ENCODE peak calls at places on chromosomes 12 and 14, in six cellular contexts. M is Panc1; J is colonic mucosa; I is brain microvascular endothelial cell; V is OCI-LY7; F is CD4-positive, CD25-positive, alpha-beta regulatory T cell. A is an unnamed sample.

GRCh38 chr14:102192840-102193502 is 53.3 kb downstream of the WDR20 start:
- DNase-seq in V (no peak), M (no peak), F (no peak), I (no peak), J (no peak), A (no peak)

GRCh38 chr12:77888611-77889010 is 57.9 kb downstream of the NAV3 start:
- DNase-seq in V (no peak), I (peak; percentile 80), F (no peak), J (no peak), M (no peak), A (peak; percentile 60)

GRCh38 chr12:130661501-130662255 is 54.4 kb downstream of the RIMBP2 start:
- DNase-seq in I (no peak), J (no peak), M (no peak), V (no peak), F (no peak), A (no peak)

GRCh38 chr14:101035466-101036225 is 132.1 kb upstream of the RTL1 start:
- DNase-seq in J (no peak), F (no peak), M (no peak), V (no peak), I (no peak), A (no peak)

GRCh38 chr14:71163050-71163841 is 256.0 kb downstream of the PCNX1 start:
- DNase-seq in I (no peak), F (no peak), J (no peak), M (no peak), V (no peak), A (no peak)

GRCh38 chr12:48486679-48487078 is 4.4 kb downstream of the C12orf54 start:
- DNase-seq in M (no peak), F (no peak), V (no peak), I (no peak), J (no peak), A (no peak)

GRCh38 chr12:75692883-75693282 is 181.5 kb upstream of the KRR1 start:
- DNase-seq in F (no peak), V (no peak), M (no peak), J (no peak), I (no peak), A (no peak)

GRCh38 chr12:131537267-131537920 is 173.5 kb upstream of the SFSWAP start:
- DNase-seq in J (no peak), V (no peak), F (no peak), M (no peak), I (no peak), A (no peak)

GRCh38 chr12:2641761-2642160 is 153.0 kb upstream of the FKBP4 start:
- DNase-seq in I (no peak), J (no peak), M (no peak), F (no peak), V (no peak), A (no peak)

GRCh38 chr12:66538970-66539369 is 139.9 kb downstream of the GRIP1 start:
- DNase-seq in J (no peak), V (no peak), M (no peak), F (no peak), I (no peak), A (no peak)

GRCh38 chr12:120093592-120094355 is 22.8 kb downstream of the RAB35 start:
- DNase-seq in M (no peak), I (no peak), V (no peak), J (no peak), F (no peak), A (no peak)

GRCh38 chr12:76879710-76880025 is 849 bp upstream of the CSRP2 start:
- DNase-seq in M (no peak), F (no peak), I (peak; percentile 45), J (no peak), V (no peak), A (no peak)

GRCh38 chr12:32115404-32116104 is 8.9 kb downstream of the BICD1 start:
- DNase-seq in M (peak; percentile 100), V (peak; percentile 35), F (no peak), I (peak; percentile 99), J (peak; percentile 57), A (peak; percentile 96)

GRCh38 chr12:123858176-123858575 is 96.1 kb downstream of the DNAH10 start:
- DNase-seq in V (no peak), M (no peak), J (no peak), I (no peak), F (no peak), A (no peak)

GRCh38 chr12:122730215-122731014 is at the start of gene HCAR1:
- DNase-seq in F (peak; percentile 77), J (no peak), V (no peak), M (no peak), I (peak; percentile 36), A (no peak)

GRCh38 chr12:2624543-2625266 is 170.1 kb upstream of the FKBP4 start:
- DNase-seq in M (no peak), F (no peak), J (no peak), V (peak; percentile 29), I (no peak), A (no peak)

GRCh38 chr12:52004042-52004648 is 2.6 kb upstream of the TAMALIN start:
- DNase-seq in M (no peak), I (peak; percentile 39), J (peak; percentile 74), F (no peak), V (no peak), A (no peak)

GRCh38 chr12:62530596-62530995 is 64.0 kb downstream of the MON2 start:
- DNase-seq in F (no peak), J (no peak), M (no peak), I (peak; percentile 45), V (no peak), A (no peak)

GRCh38 chr12:132305991-132306884 is 23.2 kb downstream of the GALNT9 start:
- DNase-seq in M (no peak), V (no peak), F (no peak), I (no peak), J (no peak), A (no peak)

GRCh38 chr12:78473561-78473960 is 391.0 kb upstream of the SYT1 start:
- DNase-seq in F (no peak), M (no peak), V (no peak), J (no peak), I (no peak), A (no peak)

GRCh38 chr12:57143454-57143853 is 4.0 kb downstream of the LRP1-AS start:
- DNase-seq in I (no peak), V (no peak), F (no peak), J (no peak), M (no peak), A (no peak)

GRCh38 chr14:33505295-33505962 is 445.4 kb downstream of the EGLN3 start:
- DNase-seq in J (no peak), M (no peak), F (no peak), I (no peak), V (no peak), A (no peak)

GRCh38 chr14:74980398-74980745 is 22.3 kb upstream of the EIF2B2 start:
- DNase-seq in M (no peak), F (no peak), J (no peak), V (no peak), I (no peak), A (no peak)

GRCh38 chr12:115072712-115073111 is 388.7 kb upstream of the TBX3 start:
- DNase-seq in M (no peak), F (no peak), I (no peak), V (no peak), J (peak; percentile 27), A (no peak)

GRCh38 chr14:36604757-36605505 is 22.5 kb upstream of the NKX2-8 start:
- DNase-seq in M (peak; percentile 55), V (peak; percentile 66), J (peak; percentile 60), I (peak; percentile 63), F (peak; percentile 62), A (peak; percentile 12)
- H3K4me3 ChIP-seq in M (no peak overlapping the region), V (no peak overlapping the region), J (no peak overlapping the region), I (no peak overlapping the region), F (no peak overlapping the region), A (no peak overlapping the region)

DNA sequence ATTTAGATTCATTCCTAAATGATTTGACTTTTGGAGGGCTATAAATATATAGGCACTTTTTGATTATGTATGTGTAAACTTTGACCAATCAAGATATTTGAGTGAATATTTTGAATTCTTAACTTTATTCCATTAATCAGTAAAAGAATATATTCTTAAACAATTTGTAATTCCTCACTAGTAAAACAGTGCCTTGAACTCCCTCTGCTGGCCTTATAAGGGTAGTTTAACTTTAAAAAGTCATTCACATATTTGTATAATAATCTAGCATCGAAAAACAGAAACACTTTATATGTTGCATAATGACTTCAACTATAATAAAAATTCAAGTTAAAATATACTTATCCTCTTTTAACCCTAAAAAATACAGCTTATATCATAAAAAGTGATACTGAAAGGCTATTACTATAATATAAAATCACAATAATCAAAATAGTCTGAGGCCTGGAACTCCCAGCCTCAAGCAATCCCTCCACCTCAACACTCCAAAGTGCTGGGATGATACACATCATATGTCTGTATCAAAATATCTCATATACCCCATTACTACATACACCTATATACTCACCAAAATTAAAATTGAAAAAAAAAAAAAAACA is 31.2 kb downstream of the CCDC59 start:
- DNase-seq in J (no peak), I (no peak), M (no peak), F (peak; percentile 24), V (peak; percentile 18), A (no peak)
- H3K4me3 ChIP-seq in J (no peak overlapping the region), I (no peak overlapping the region), M (no peak overlapping the region), F (no peak overlapping the region), V (no peak overlapping the region), A (no peak overlapping the region)

GRCh38 chr12:6953417-6954315 is 2.5 kb downstream of the PTPN6 start:
- DNase-seq in I (no peak), F (peak; percentile 66), M (no peak), V (peak; percentile 85), J (peak; percentile 72), A (no peak)

GRCh38 chr12:6952860-6953416 is 1.8 kb downstream of the PTPN6 start:
- DNase-seq in V (no peak), J (no peak), I (no peak), M (no peak), F (no peak), A (no peak)

GRCh38 chr12:6951551-6952120 is 480 bp downstream of the PTPN6 start:
- DNase-seq in M (no peak), I (no peak), F (no peak), J (no peak), V (no peak), A (no peak)

GRCh38 chr12:6950944-6951540 is at the start of gene PTPN6:
- DNase-seq in M (no peak), F (peak; percentile 85), I (no peak), J (no peak), V (peak; percentile 83), A (no peak)

GRCh38 chr12:6952121-6952859 is 1.1 kb downstream of the PTPN6 start:
- DNase-seq in F (no peak), I (no peak), M (no peak), J (no peak), V (no peak), A (no peak)
- H3K4me3 ChIP-seq in F (peak overlapping the region; percentile 88), I (no peak overlapping the region), M (no peak overlapping the region), J (peak overlapping the region; percentile 38), V (peak overlapping the region; percentile 67), A (no peak overlapping the region)

GRCh38 chr12:108826807-108827721 is 30.3 kb downstream of the SSH1 start:
- DNase-seq in M (no peak), J (no peak), I (no peak), F (no peak), V (no peak), A (no peak)

GRCh38 chr12:108826115-108826806 is 31.1 kb downstream of the SSH1 start:
- DNase-seq in V (no peak), F (peak; percentile 41), J (peak; percentile 46), M (no peak), I (peak; percentile 96), A (peak; percentile 90)

GRCh38 chr12:108827941-108828340 is 29.4 kb downstream of the SSH1 start:
- DNase-seq in V (no peak), M (no peak), J (no peak), F (no peak), I (no peak), A (no peak)

GRCh38 chr12:108823804-108824203 is 33.6 kb downstream of the SSH1 start:
- DNase-seq in M (no peak), F (no peak), J (no peak), V (no peak), I (no peak), A (no peak)

GRCh38 chr12:108825205-108825950 is 32.0 kb downstream of the SSH1 start:
- DNase-seq in V (no peak), I (no peak), F (peak; percentile 35), M (no peak), J (no peak), A (no peak)
- H3K4me3 ChIP-seq in V (no peak overlapping the region), I (peak overlapping the region; percentile 26), F (no peak overlapping the region), M (peak overlapping the region; percentile 12), J (no peak overlapping the region), A (peak overlapping the region; percentile 1)

A was measured in retinal pigment epithelial cell.